ENCODE peak calls at places on chromosomes 16 and 17, in nine cellular contexts. One of them, this sample, is unnamed.
A peak's percentile ranks its signal among the peaks of the same experiment; 100 is the strongest.

GRCh38 chr16:81818514-81819304 is 39.6 kb downstream of the PLCG2 start:
- DNase-seq in MCF 10A: no peak
- DNase-seq in T-cell: no peak
- DNase-seq in EL: no peak
- DNase-seq in brain microvascular endothelial cell: no peak
- DNase-seq in stimulated activated CD8-positive, alpha-beta memory T cell treated with anti-CD3 and anti-CD28 coated beads, Interleukin-15, amount 100 ng/mL, for 24 hours: no peak
- DNase-seq in activated T-helper 9 cell treated with anti-CD3 and anti-CD28 coated beads, Interleukin-2, amount 50 U/mL, for 16 hours: no peak
- DNase-seq in GM10248: no peak
- DNase-seq in activated T-helper 1 cell treated with anti-CD3 and anti-CD28 coated beads, Interleukin-2, amount 50 U/mL, for 16 hours: no peak
- DNase-seq in this sample: no peak

GRCh38 chr17:59425085-59425901 is 93.8 kb downstream of the YPEL2 start:
- DNase-seq in MCF 10A: no peak
- DNase-seq in T-cell: no peak
- DNase-seq in EL: peak; percentile 78
- DNase-seq in brain microvascular endothelial cell: peak; percentile 63
- DNase-seq in stimulated activated CD8-positive, alpha-beta memory T cell treated with anti-CD3 and anti-CD28 coated beads, Interleukin-15, amount 100 ng/mL, for 24 hours: no peak
- DNase-seq in activated T-helper 9 cell treated with anti-CD3 and anti-CD28 coated beads, Interleukin-2, amount 50 U/mL, for 16 hours: no peak
- DNase-seq in GM10248: no peak
- DNase-seq in activated T-helper 1 cell treated with anti-CD3 and anti-CD28 coated beads, Interleukin-2, amount 50 U/mL, for 16 hours: no peak
- DNase-seq in this sample: no peak

GRCh38 chr16:3646348-3646920 is 8.1 kb upstream of the DNASE1 start:
- DNase-seq in MCF 10A: peak; percentile 68
- DNase-seq in T-cell: no peak
- DNase-seq in EL: no peak
- DNase-seq in brain microvascular endothelial cell: no peak
- DNase-seq in stimulated activated CD8-positive, alpha-beta memory T cell treated with anti-CD3 and anti-CD28 coated beads, Interleukin-15, amount 100 ng/mL, for 24 hours: no peak
- DNase-seq in activated T-helper 9 cell treated with anti-CD3 and anti-CD28 coated beads, Interleukin-2, amount 50 U/mL, for 16 hours: no peak
- DNase-seq in GM10248: peak; percentile 13
- DNase-seq in activated T-helper 1 cell treated with anti-CD3 and anti-CD28 coated beads, Interleukin-2, amount 50 U/mL, for 16 hours: no peak
- DNase-seq in this sample: no peak

GRCh38 chr16:85986931-85987749 is 88.2 kb downstream of the IRF8 start:
- DNase-seq in MCF 10A: peak; percentile 4
- DNase-seq in T-cell: no peak
- DNase-seq in EL: no peak
- DNase-seq in brain microvascular endothelial cell: no peak
- DNase-seq in stimulated activated CD8-positive, alpha-beta memory T cell treated with anti-CD3 and anti-CD28 coated beads, Interleukin-15, amount 100 ng/mL, for 24 hours: peak; percentile 26
- DNase-seq in activated T-helper 9 cell treated with anti-CD3 and anti-CD28 coated beads, Interleukin-2, amount 50 U/mL, for 16 hours: no peak
- DNase-seq in GM10248: peak; percentile 80
- DNase-seq in activated T-helper 1 cell treated with anti-CD3 and anti-CD28 coated beads, Interleukin-2, amount 50 U/mL, for 16 hours: no peak
- DNase-seq in this sample: no peak

GRCh38 chr17:9924735-9925191 is 19.7 kb upstream of the RCVRN start:
- DNase-seq in MCF 10A: peak; percentile 89
- DNase-seq in T-cell: no peak
- DNase-seq in EL: peak; percentile 66
- DNase-seq in brain microvascular endothelial cell: peak; percentile 49
- DNase-seq in stimulated activated CD8-positive, alpha-beta memory T cell treated with anti-CD3 and anti-CD28 coated beads, Interleukin-15, amount 100 ng/mL, for 24 hours: no peak
- DNase-seq in activated T-helper 9 cell treated with anti-CD3 and anti-CD28 coated beads, Interleukin-2, amount 50 U/mL, for 16 hours: no peak
- DNase-seq in GM10248: peak; percentile 76
- DNase-seq in activated T-helper 1 cell treated with anti-CD3 and anti-CD28 coated beads, Interleukin-2, amount 50 U/mL, for 16 hours: no peak
- DNase-seq in this sample: no peak

GRCh38 chr16:84052071-84052622 is 9.6 kb upstream of the SLC38A8 start:
- DNase-seq in MCF 10A: no peak
- DNase-seq in T-cell: no peak
- DNase-seq in EL: no peak
- DNase-seq in brain microvascular endothelial cell: no peak
- DNase-seq in stimulated activated CD8-positive, alpha-beta memory T cell treated with anti-CD3 and anti-CD28 coated beads, Interleukin-15, amount 100 ng/mL, for 24 hours: no peak
- DNase-seq in activated T-helper 9 cell treated with anti-CD3 and anti-CD28 coated beads, Interleukin-2, amount 50 U/mL, for 16 hours: no peak
- DNase-seq in GM10248: no peak
- DNase-seq in activated T-helper 1 cell treated with anti-CD3 and anti-CD28 coated beads, Interleukin-2, amount 50 U/mL, for 16 hours: no peak
- DNase-seq in this sample: no peak

GRCh38 chr17:82327289-82327688 is 6.3 kb downstream of the SECTM1 start:
- DNase-seq in MCF 10A: no peak
- DNase-seq in T-cell: no peak
- DNase-seq in EL: no peak
- DNase-seq in brain microvascular endothelial cell: no peak
- DNase-seq in stimulated activated CD8-positive, alpha-beta memory T cell treated with anti-CD3 and anti-CD28 coated beads, Interleukin-15, amount 100 ng/mL, for 24 hours: no peak
- DNase-seq in activated T-helper 9 cell treated with anti-CD3 and anti-CD28 coated beads, Interleukin-2, amount 50 U/mL, for 16 hours: no peak
- DNase-seq in GM10248: no peak
- DNase-seq in activated T-helper 1 cell treated with anti-CD3 and anti-CD28 coated beads, Interleukin-2, amount 50 U/mL, for 16 hours: no peak
- DNase-seq in this sample: no peak

GRCh38 chr16:20383106-20384029 is 21.2 kb downstream of the PDILT start:
- DNase-seq in MCF 10A: peak; percentile 51
- DNase-seq in T-cell: no peak
- DNase-seq in EL: peak; percentile 52
- DNase-seq in brain microvascular endothelial cell: peak; percentile 73
- DNase-seq in stimulated activated CD8-positive, alpha-beta memory T cell treated with anti-CD3 and anti-CD28 coated beads, Interleukin-15, amount 100 ng/mL, for 24 hours: no peak
- DNase-seq in activated T-helper 9 cell treated with anti-CD3 and anti-CD28 coated beads, Interleukin-2, amount 50 U/mL, for 16 hours: no peak
- DNase-seq in GM10248: peak; percentile 64
- DNase-seq in activated T-helper 1 cell treated with anti-CD3 and anti-CD28 coated beads, Interleukin-2, amount 50 U/mL, for 16 hours: peak; percentile 4
- DNase-seq in this sample: peak; percentile 1

GRCh38 chr16:50630394-50631020 is 50.6 kb downstream of the SNX20 start:
- DNase-seq in MCF 10A: no peak
- DNase-seq in T-cell: no peak
- DNase-seq in EL: no peak
- DNase-seq in brain microvascular endothelial cell: no peak
- DNase-seq in stimulated activated CD8-positive, alpha-beta memory T cell treated with anti-CD3 and anti-CD28 coated beads, Interleukin-15, amount 100 ng/mL, for 24 hours: no peak
- DNase-seq in activated T-helper 9 cell treated with anti-CD3 and anti-CD28 coated beads, Interleukin-2, amount 50 U/mL, for 16 hours: no peak
- DNase-seq in GM10248: no peak
- DNase-seq in activated T-helper 1 cell treated with anti-CD3 and anti-CD28 coated beads, Interleukin-2, amount 50 U/mL, for 16 hours: no peak
- DNase-seq in this sample: no peak

GRCh38 chr17:39889200-39889599 is 21.2 kb downstream of the ZPBP2 start:
- DNase-seq in MCF 10A: no peak
- DNase-seq in T-cell: no peak
- DNase-seq in EL: no peak
- DNase-seq in brain microvascular endothelial cell: no peak
- DNase-seq in stimulated activated CD8-positive, alpha-beta memory T cell treated with anti-CD3 and anti-CD28 coated beads, Interleukin-15, amount 100 ng/mL, for 24 hours: no peak
- DNase-seq in activated T-helper 9 cell treated with anti-CD3 and anti-CD28 coated beads, Interleukin-2, amount 50 U/mL, for 16 hours: no peak
- DNase-seq in GM10248: no peak
- DNase-seq in activated T-helper 1 cell treated with anti-CD3 and anti-CD28 coated beads, Interleukin-2, amount 50 U/mL, for 16 hours: no peak
- DNase-seq in this sample: no peak

GRCh38 chr17:77593081-77593480 is 365.4 kb upstream of the TNRC6C start:
- DNase-seq in MCF 10A: no peak
- DNase-seq in T-cell: no peak
- DNase-seq in EL: no peak
- DNase-seq in brain microvascular endothelial cell: no peak
- DNase-seq in stimulated activated CD8-positive, alpha-beta memory T cell treated with anti-CD3 and anti-CD28 coated beads, Interleukin-15, amount 100 ng/mL, for 24 hours: no peak
- DNase-seq in activated T-helper 9 cell treated with anti-CD3 and anti-CD28 coated beads, Interleukin-2, amount 50 U/mL, for 16 hours: no peak
- DNase-seq in GM10248: no peak
- DNase-seq in activated T-helper 1 cell treated with anti-CD3 and anti-CD28 coated beads, Interleukin-2, amount 50 U/mL, for 16 hours: no peak
- DNase-seq in this sample: no peak

GRCh38 chr17:79939755-79940154 is 95.9 kb downstream of the TBC1D16 start:
- DNase-seq in MCF 10A: no peak
- DNase-seq in T-cell: no peak
- DNase-seq in EL: no peak
- DNase-seq in brain microvascular endothelial cell: no peak
- DNase-seq in stimulated activated CD8-positive, alpha-beta memory T cell treated with anti-CD3 and anti-CD28 coated beads, Interleukin-15, amount 100 ng/mL, for 24 hours: no peak
- DNase-seq in activated T-helper 9 cell treated with anti-CD3 and anti-CD28 coated beads, Interleukin-2, amount 50 U/mL, for 16 hours: no peak
- DNase-seq in GM10248: no peak
- DNase-seq in activated T-helper 1 cell treated with anti-CD3 and anti-CD28 coated beads, Interleukin-2, amount 50 U/mL, for 16 hours: no peak
- DNase-seq in this sample: no peak

GRCh38 chr17:73028311-73028755 is 64.2 kb downstream of the SLC39A11 start:
- DNase-seq in MCF 10A: no peak
- DNase-seq in T-cell: no peak
- DNase-seq in EL: no peak
- DNase-seq in brain microvascular endothelial cell: no peak
- DNase-seq in stimulated activated CD8-positive, alpha-beta memory T cell treated with anti-CD3 and anti-CD28 coated beads, Interleukin-15, amount 100 ng/mL, for 24 hours: no peak
- DNase-seq in activated T-helper 9 cell treated with anti-CD3 and anti-CD28 coated beads, Interleukin-2, amount 50 U/mL, for 16 hours: no peak
- DNase-seq in GM10248: no peak
- DNase-seq in activated T-helper 1 cell treated with anti-CD3 and anti-CD28 coated beads, Interleukin-2, amount 50 U/mL, for 16 hours: no peak
- DNase-seq in this sample: no peak

GRCh38 chr16:5323742-5324141 is 226.1 kb upstream of the EEF2KMT start:
- DNase-seq in MCF 10A: no peak
- DNase-seq in T-cell: no peak
- DNase-seq in EL: no peak
- DNase-seq in brain microvascular endothelial cell: no peak
- DNase-seq in stimulated activated CD8-positive, alpha-beta memory T cell treated with anti-CD3 and anti-CD28 coated beads, Interleukin-15, amount 100 ng/mL, for 24 hours: no peak
- DNase-seq in activated T-helper 9 cell treated with anti-CD3 and anti-CD28 coated beads, Interleukin-2, amount 50 U/mL, for 16 hours: no peak
- DNase-seq in GM10248: no peak
- DNase-seq in activated T-helper 1 cell treated with anti-CD3 and anti-CD28 coated beads, Interleukin-2, amount 50 U/mL, for 16 hours: no peak
- DNase-seq in this sample: no peak

GRCh38 chr16:17299790-17300189 is 171.0 kb downstream of the XYLT1 start:
- DNase-seq in MCF 10A: no peak
- DNase-seq in T-cell: no peak
- DNase-seq in EL: no peak
- DNase-seq in brain microvascular endothelial cell: no peak
- DNase-seq in stimulated activated CD8-positive, alpha-beta memory T cell treated with anti-CD3 and anti-CD28 coated beads, Interleukin-15, amount 100 ng/mL, for 24 hours: no peak
- DNase-seq in activated T-helper 9 cell treated with anti-CD3 and anti-CD28 coated beads, Interleukin-2, amount 50 U/mL, for 16 hours: no peak
- DNase-seq in GM10248: no peak
- DNase-seq in activated T-helper 1 cell treated with anti-CD3 and anti-CD28 coated beads, Interleukin-2, amount 50 U/mL, for 16 hours: no peak
- DNase-seq in this sample: no peak

GRCh38 chr16:73396556-73396955 is 348.6 kb upstream of the ZFHX3 start:
- DNase-seq in MCF 10A: no peak
- DNase-seq in T-cell: no peak
- DNase-seq in EL: no peak
- DNase-seq in brain microvascular endothelial cell: no peak
- DNase-seq in stimulated activated CD8-positive, alpha-beta memory T cell treated with anti-CD3 and anti-CD28 coated beads, Interleukin-15, amount 100 ng/mL, for 24 hours: no peak
- DNase-seq in activated T-helper 9 cell treated with anti-CD3 and anti-CD28 coated beads, Interleukin-2, amount 50 U/mL, for 16 hours: no peak
- DNase-seq in GM10248: no peak
- DNase-seq in activated T-helper 1 cell treated with anti-CD3 and anti-CD28 coated beads, Interleukin-2, amount 50 U/mL, for 16 hours: no peak
- DNase-seq in this sample: no peak

GRCh38 chr16:65889533-65889966 is 476.9 kb upstream of the CDH5 start:
- DNase-seq in MCF 10A: peak; percentile 11
- DNase-seq in T-cell: no peak
- DNase-seq in EL: no peak
- DNase-seq in brain microvascular endothelial cell: no peak
- DNase-seq in stimulated activated CD8-positive, alpha-beta memory T cell treated with anti-CD3 and anti-CD28 coated beads, Interleukin-15, amount 100 ng/mL, for 24 hours: no peak
- DNase-seq in activated T-helper 9 cell treated with anti-CD3 and anti-CD28 coated beads, Interleukin-2, amount 50 U/mL, for 16 hours: no peak
- DNase-seq in GM10248: no peak
- DNase-seq in activated T-helper 1 cell treated with anti-CD3 and anti-CD28 coated beads, Interleukin-2, amount 50 U/mL, for 16 hours: no peak
- DNase-seq in this sample: no peak

GRCh38 chr17:1624650-1625049 is 4.0 kb downstream of the SLC43A2 start:
- DNase-seq in MCF 10A: no peak
- DNase-seq in T-cell: no peak
- DNase-seq in EL: no peak
- DNase-seq in brain microvascular endothelial cell: no peak
- DNase-seq in stimulated activated CD8-positive, alpha-beta memory T cell treated with anti-CD3 and anti-CD28 coated beads, Interleukin-15, amount 100 ng/mL, for 24 hours: no peak
- DNase-seq in activated T-helper 9 cell treated with anti-CD3 and anti-CD28 coated beads, Interleukin-2, amount 50 U/mL, for 16 hours: no peak
- DNase-seq in GM10248: no peak
- DNase-seq in activated T-helper 1 cell treated with anti-CD3 and anti-CD28 coated beads, Interleukin-2, amount 50 U/mL, for 16 hours: no peak
- DNase-seq in this sample: no peak

GRCh38 chr17:15513859-15514446 is 46.5 kb upstream of the CDRT4 start:
- DNase-seq in MCF 10A: no peak
- DNase-seq in T-cell: no peak
- DNase-seq in EL: no peak
- DNase-seq in brain microvascular endothelial cell: peak; percentile 64
- DNase-seq in stimulated activated CD8-positive, alpha-beta memory T cell treated with anti-CD3 and anti-CD28 coated beads, Interleukin-15, amount 100 ng/mL, for 24 hours: no peak
- DNase-seq in activated T-helper 9 cell treated with anti-CD3 and anti-CD28 coated beads, Interleukin-2, amount 50 U/mL, for 16 hours: no peak
- DNase-seq in GM10248: no peak
- DNase-seq in activated T-helper 1 cell treated with anti-CD3 and anti-CD28 coated beads, Interleukin-2, amount 50 U/mL, for 16 hours: no peak
- DNase-seq in this sample: no peak

GRCh38 chr16:47984669-47985068 is 171.1 kb downstream of the ABCC12 start:
- DNase-seq in MCF 10A: no peak
- DNase-seq in T-cell: no peak
- DNase-seq in EL: no peak
- DNase-seq in brain microvascular endothelial cell: no peak
- DNase-seq in stimulated activated CD8-positive, alpha-beta memory T cell treated with anti-CD3 and anti-CD28 coated beads, Interleukin-15, amount 100 ng/mL, for 24 hours: no peak
- DNase-seq in activated T-helper 9 cell treated with anti-CD3 and anti-CD28 coated beads, Interleukin-2, amount 50 U/mL, for 16 hours: no peak
- DNase-seq in GM10248: no peak
- DNase-seq in activated T-helper 1 cell treated with anti-CD3 and anti-CD28 coated beads, Interleukin-2, amount 50 U/mL, for 16 hours: no peak
- DNase-seq in this sample: no peak

GRCh38 chr16:53566568-53566967 is 63.6 kb upstream of the AKTIP start:
- DNase-seq in MCF 10A: no peak
- DNase-seq in T-cell: no peak
- DNase-seq in EL: no peak
- DNase-seq in brain microvascular endothelial cell: no peak
- DNase-seq in stimulated activated CD8-positive, alpha-beta memory T cell treated with anti-CD3 and anti-CD28 coated beads, Interleukin-15, amount 100 ng/mL, for 24 hours: no peak
- DNase-seq in activated T-helper 9 cell treated with anti-CD3 and anti-CD28 coated beads, Interleukin-2, amount 50 U/mL, for 16 hours: no peak
- DNase-seq in GM10248: no peak
- DNase-seq in activated T-helper 1 cell treated with anti-CD3 and anti-CD28 coated beads, Interleukin-2, amount 50 U/mL, for 16 hours: no peak
- DNase-seq in this sample: no peak

GRCh38 chr17:2111691-2112090 is 56.8 kb downstream of the HIC1 start:
- DNase-seq in MCF 10A: no peak
- DNase-seq in T-cell: no peak
- DNase-seq in EL: peak; percentile 69
- DNase-seq in brain microvascular endothelial cell: peak; percentile 71
- DNase-seq in stimulated activated CD8-positive, alpha-beta memory T cell treated with anti-CD3 and anti-CD28 coated beads, Interleukin-15, amount 100 ng/mL, for 24 hours: no peak
- DNase-seq in activated T-helper 9 cell treated with anti-CD3 and anti-CD28 coated beads, Interleukin-2, amount 50 U/mL, for 16 hours: no peak
- DNase-seq in GM10248: no peak
- DNase-seq in activated T-helper 1 cell treated with anti-CD3 and anti-CD28 coated beads, Interleukin-2, amount 50 U/mL, for 16 hours: no peak
- DNase-seq in this sample: no peak

GRCh38 chr16:1188781-1189189 is 35.9 kb downstream of the CACNA1H start:
- DNase-seq in MCF 10A: peak; percentile 39
- DNase-seq in T-cell: no peak
- DNase-seq in EL: peak; percentile 23
- DNase-seq in brain microvascular endothelial cell: no peak
- DNase-seq in stimulated activated CD8-positive, alpha-beta memory T cell treated with anti-CD3 and anti-CD28 coated beads, Interleukin-15, amount 100 ng/mL, for 24 hours: no peak
- DNase-seq in activated T-helper 9 cell treated with anti-CD3 and anti-CD28 coated beads, Interleukin-2, amount 50 U/mL, for 16 hours: no peak
- DNase-seq in GM10248: peak; percentile 75
- DNase-seq in activated T-helper 1 cell treated with anti-CD3 and anti-CD28 coated beads, Interleukin-2, amount 50 U/mL, for 16 hours: peak; percentile 19
- DNase-seq in this sample: peak; percentile 10

GRCh38 chr16:67430504-67431076 is 331 bp upstream of the HSD11B2 start:
- DNase-seq in MCF 10A: peak; percentile 23
- DNase-seq in T-cell: no peak
- DNase-seq in EL: no peak
- DNase-seq in brain microvascular endothelial cell: no peak
- DNase-seq in stimulated activated CD8-positive, alpha-beta memory T cell treated with anti-CD3 and anti-CD28 coated beads, Interleukin-15, amount 100 ng/mL, for 24 hours: no peak
- DNase-seq in activated T-helper 9 cell treated with anti-CD3 and anti-CD28 coated beads, Interleukin-2, amount 50 U/mL, for 16 hours: no peak
- DNase-seq in GM10248: no peak
- DNase-seq in activated T-helper 1 cell treated with anti-CD3 and anti-CD28 coated beads, Interleukin-2, amount 50 U/mL, for 16 hours: no peak
- DNase-seq in this sample: no peak

GRCh38 chr16:89026121-89026612 is 49.2 kb upstream of the CBFA2T3 start:
- DNase-seq in MCF 10A: peak; percentile 62
- DNase-seq in T-cell: no peak
- DNase-seq in EL: no peak
- DNase-seq in brain microvascular endothelial cell: no peak
- DNase-seq in stimulated activated CD8-positive, alpha-beta memory T cell treated with anti-CD3 and anti-CD28 coated beads, Interleukin-15, amount 100 ng/mL, for 24 hours: no peak
- DNase-seq in activated T-helper 9 cell treated with anti-CD3 and anti-CD28 coated beads, Interleukin-2, amount 50 U/mL, for 16 hours: peak; percentile 39
- DNase-seq in GM10248: no peak
- DNase-seq in activated T-helper 1 cell treated with anti-CD3 and anti-CD28 coated beads, Interleukin-2, amount 50 U/mL, for 16 hours: peak; percentile 27
- DNase-seq in this sample: peak; percentile 10

GRCh38 chr17:35541434-35541833 is 4.0 kb upstream of the SLFN12L start:
- DNase-seq in MCF 10A: no peak
- DNase-seq in T-cell: no peak
- DNase-seq in EL: no peak
- DNase-seq in brain microvascular endothelial cell: no peak
- DNase-seq in stimulated activated CD8-positive, alpha-beta memory T cell treated with anti-CD3 and anti-CD28 coated beads, Interleukin-15, amount 100 ng/mL, for 24 hours: no peak
- DNase-seq in activated T-helper 9 cell treated with anti-CD3 and anti-CD28 coated beads, Interleukin-2, amount 50 U/mL, for 16 hours: no peak
- DNase-seq in GM10248: no peak
- DNase-seq in activated T-helper 1 cell treated with anti-CD3 and anti-CD28 coated beads, Interleukin-2, amount 50 U/mL, for 16 hours: no peak
- DNase-seq in this sample: no peak

GRCh38 chr16:19858006-19858653 is 26.5 kb downstream of the GPRC5B start:
- DNase-seq in MCF 10A: no peak
- DNase-seq in T-cell: no peak
- DNase-seq in EL: no peak
- DNase-seq in brain microvascular endothelial cell: no peak
- DNase-seq in stimulated activated CD8-positive, alpha-beta memory T cell treated with anti-CD3 and anti-CD28 coated beads, Interleukin-15, amount 100 ng/mL, for 24 hours: no peak
- DNase-seq in activated T-helper 9 cell treated with anti-CD3 and anti-CD28 coated beads, Interleukin-2, amount 50 U/mL, for 16 hours: no peak
- DNase-seq in GM10248: no peak
- DNase-seq in activated T-helper 1 cell treated with anti-CD3 and anti-CD28 coated beads, Interleukin-2, amount 50 U/mL, for 16 hours: no peak
- DNase-seq in this sample: no peak

GRCh38 chr16:22937169-22937568 is 123.2 kb downstream of the HS3ST2 start:
- DNase-seq in MCF 10A: peak; percentile 86
- DNase-seq in T-cell: no peak
- DNase-seq in EL: no peak
- DNase-seq in brain microvascular endothelial cell: no peak
- DNase-seq in stimulated activated CD8-positive, alpha-beta memory T cell treated with anti-CD3 and anti-CD28 coated beads, Interleukin-15, amount 100 ng/mL, for 24 hours: no peak
- DNase-seq in activated T-helper 9 cell treated with anti-CD3 and anti-CD28 coated beads, Interleukin-2, amount 50 U/mL, for 16 hours: no peak
- DNase-seq in GM10248: no peak
- DNase-seq in activated T-helper 1 cell treated with anti-CD3 and anti-CD28 coated beads, Interleukin-2, amount 50 U/mL, for 16 hours: no peak
- DNase-seq in this sample: no peak

GRCh38 chr17:75266315-75267145 is 4.5 kb downstream of the MIF4GD start:
- DNase-seq in MCF 10A: no peak
- DNase-seq in T-cell: no peak
- DNase-seq in EL: no peak
- DNase-seq in brain microvascular endothelial cell: no peak
- DNase-seq in stimulated activated CD8-positive, alpha-beta memory T cell treated with anti-CD3 and anti-CD28 coated beads, Interleukin-15, amount 100 ng/mL, for 24 hours: no peak
- DNase-seq in activated T-helper 9 cell treated with anti-CD3 and anti-CD28 coated beads, Interleukin-2, amount 50 U/mL, for 16 hours: no peak
- DNase-seq in GM10248: no peak
- DNase-seq in activated T-helper 1 cell treated with anti-CD3 and anti-CD28 coated beads, Interleukin-2, amount 50 U/mL, for 16 hours: no peak
- DNase-seq in this sample: no peak

GRCh38 chr16:28549301-28549899 is 4.3 kb upstream of the SGF29 start:
- DNase-seq in MCF 10A: peak; percentile 61
- DNase-seq in T-cell: no peak
- DNase-seq in EL: no peak
- DNase-seq in brain microvascular endothelial cell: peak; percentile 14
- DNase-seq in stimulated activated CD8-positive, alpha-beta memory T cell treated with anti-CD3 and anti-CD28 coated beads, Interleukin-15, amount 100 ng/mL, for 24 hours: no peak
- DNase-seq in activated T-helper 9 cell treated with anti-CD3 and anti-CD28 coated beads, Interleukin-2, amount 50 U/mL, for 16 hours: no peak
- DNase-seq in GM10248: no peak
- DNase-seq in activated T-helper 1 cell treated with anti-CD3 and anti-CD28 coated beads, Interleukin-2, amount 50 U/mL, for 16 hours: no peak
- DNase-seq in this sample: no peak

GRCh38 chr17:41614098-41614497 is 1.5 kb upstream of the KRT16 start:
- DNase-seq in MCF 10A: no peak
- DNase-seq in T-cell: no peak
- DNase-seq in EL: no peak
- DNase-seq in brain microvascular endothelial cell: no peak
- DNase-seq in stimulated activated CD8-positive, alpha-beta memory T cell treated with anti-CD3 and anti-CD28 coated beads, Interleukin-15, amount 100 ng/mL, for 24 hours: no peak
- DNase-seq in activated T-helper 9 cell treated with anti-CD3 and anti-CD28 coated beads, Interleukin-2, amount 50 U/mL, for 16 hours: no peak
- DNase-seq in GM10248: no peak
- DNase-seq in activated T-helper 1 cell treated with anti-CD3 and anti-CD28 coated beads, Interleukin-2, amount 50 U/mL, for 16 hours: no peak
- DNase-seq in this sample: no peak

This sample was measured in effector memory CD4-positive, alpha-beta T cell.